ENCODE peak calls at places on chromosomes 13 and 19, in ten cellular contexts. V is HCT116, Q is fibroblast of lung, A is H1, N is keratinocyte, X is neural progenitor cell, H is mammary epithelial cell, G is K562, Y is hepatocyte, T is astrocyte. Z is an unnamed sample.

GRCh38 chr19:12668937-12669271 is 2.3 kb downstream of the WDR83 start:
- DNase-seq in V (no peak), Q (peak), A (peak), N (peak), X (peak), H (peak), G (peak), Y (peak), T (peak), Z (no peak)

GRCh38 chr13:76619631-76620030 is 266.6 kb downstream of the KCTD12 start:
- DNase-seq in V (no peak), Q (no peak), A (no peak), N (no peak), X (no peak), H (no peak), G (no peak), Y (no peak), T (no peak), Z (no peak)

GRCh38 chr19:42108527-42109389 is 23.5 kb downstream of the POU2F2 start:
- DNase-seq in V (peak), Q (peak), A (peak), N (no peak), X (peak), H (peak), G (peak), Y (peak), T (peak), Z (peak)

GRCh38 chr13:79212064-79212619 is 193.9 kb downstream of the RBM26 start:
- DNase-seq in V (no peak), Q (no peak), A (no peak), N (no peak), X (no peak), H (no peak), G (no peak), Y (no peak), T (no peak), Z (no peak)

GRCh38 chr13:50549221-50549942 is 294.1 kb downstream of the DLEU7 start:
- DNase-seq in V (no peak), Q (no peak), A (no peak), N (no peak), X (no peak), H (no peak), G (no peak), Y (no peak), T (no peak), Z (no peak)

GRCh38 chr19:15684828-15685227 is 11.9 kb downstream of the CYP4F12 start:
- DNase-seq in V (no peak), Q (no peak), A (no peak), N (no peak), X (no peak), H (no peak), G (peak), Y (no peak), T (no peak), Z (no peak)

GRCh38 chr13:98822238-98822606 is 69.8 kb upstream of the SLC15A1 start:
- DNase-seq in V (no peak), Q (peak), A (no peak), N (no peak), X (no peak), H (no peak), G (no peak), Y (no peak), T (peak), Z (no peak)

GRCh38 chr19:4594199-4594598 is 34.7 kb upstream of the SEMA6B start:
- DNase-seq in V (no peak), Q (no peak), A (no peak), N (no peak), X (no peak), H (no peak), G (no peak), Y (no peak), T (no peak), Z (no peak)

GRCh38 chr19:8302357-8302691 is 5.8 kb downstream of the CD320 start:
- DNase-seq in V (no peak), Q (no peak), A (no peak), N (no peak), X (no peak), H (no peak), G (no peak), Y (no peak), T (no peak), Z (no peak)

GRCh38 chr13:29136341-29136740 is 316.2 kb downstream of the MTUS2 start:
- DNase-seq in V (no peak), Q (no peak), A (no peak), N (no peak), X (no peak), H (no peak), G (no peak), Y (peak), T (no peak), Z (no peak)

GRCh38 chr13:43846496-43846895 is 33.0 kb downstream of the CCDC122 start:
- DNase-seq in V (no peak), Q (peak), A (no peak), N (no peak), X (no peak), H (no peak), G (no peak), Y (no peak), T (peak), Z (no peak)

GRCh38 chr13:110836600-110836903 is 78.3 kb downstream of the ANKRD10 start:
- DNase-seq in V (no peak), Q (no peak), A (no peak), N (no peak), X (no peak), H (no peak), G (no peak), Y (no peak), T (no peak), Z (no peak)

GRCh38 chr19:35776102-35776788 is 881 bp downstream of the ARHGAP33 start:
- DNase-seq in V (no peak), Q (no peak), A (no peak), N (no peak), X (peak), H (no peak), G (no peak), Y (no peak), T (no peak), Z (no peak)

GRCh38 chr19:43752287-43752875 is 2.4 kb downstream of the SMG9 start:
- DNase-seq in V (no peak), Q (no peak), A (no peak), N (no peak), X (no peak), H (no peak), G (no peak), Y (no peak), T (no peak), Z (no peak)

GRCh38 chr13:54945978-54946377 is 1917.4 kb downstream of the OLFM4 start:
- DNase-seq in V (no peak), Q (no peak), A (no peak), N (no peak), X (peak), H (no peak), G (no peak), Y (no peak), T (no peak), Z (no peak)

GRCh38 chr19:664913-665443 is 2.0 kb upstream of the RNF126 start:
- DNase-seq in V (peak), Q (peak), A (peak), N (no peak), X (peak), H (peak), G (peak), Y (peak), T (peak), Z (peak)

GRCh38 chr13:33110713-33111413 is 94.6 kb downstream of the KL start:
- DNase-seq in V (no peak), Q (peak), A (no peak), N (no peak), X (no peak), H (no peak), G (no peak), Y (no peak), T (peak), Z (peak)
- H3K4me3 ChIP-seq in V (no peak), Q (no peak), A (no peak), N (no peak), X (no peak), H (no peak), G (no peak), Y (no peak), T (no peak), Z (no peak)

GRCh38 chr19:37977992-37978391 is 71.0 kb downstream of the SIPA1L3 start:
- DNase-seq in V (no peak), Q (peak), A (no peak), N (no peak), X (peak), H (peak), G (no peak), Y (no peak), T (peak), Z (peak)

GRCh38 chr19:37981785-37982475 is 74.9 kb downstream of the SIPA1L3 start:
- DNase-seq in V (no peak), Q (peak), A (no peak), N (no peak), X (no peak), H (peak), G (no peak), Y (peak), T (peak), Z (no peak)

GRCh38 chr19:37982655-37983054 is 75.6 kb downstream of the SIPA1L3 start:
- DNase-seq in V (no peak), Q (no peak), A (no peak), N (no peak), X (no peak), H (no peak), G (no peak), Y (no peak), T (no peak), Z (no peak)

GRCh38 chr19:37979547-37980082 is 72.6 kb downstream of the SIPA1L3 start:
- DNase-seq in V (no peak), Q (peak), A (no peak), N (no peak), X (no peak), H (peak), G (no peak), Y (peak), T (peak), Z (no peak)

GRCh38 chr19:37980419-37980975 is 73.5 kb downstream of the SIPA1L3 start:
- DNase-seq in V (no peak), Q (peak), A (no peak), N (no peak), X (no peak), H (no peak), G (no peak), Y (no peak), T (peak), Z (no peak)
- TF ChIP-seq EZH2 in V (no peak), Q (no peak), A (no peak), N (no peak), X (no peak), H (no peak), G (no peak), Y (no peak), T (no peak), Z (no peak)

GRCh38 chr19:30691767-30692516 is 319.8 kb downstream of the ZNF536 start:
- DNase-seq in V (no peak), Q (no peak), A (no peak), N (no peak), X (no peak), H (no peak), G (no peak), Y (no peak), T (no peak), Z (no peak)

GRCh38 chr19:30695171-30695875 is 323.1 kb downstream of the ZNF536 start:
- DNase-seq in V (no peak), Q (no peak), A (peak), N (no peak), X (peak), H (no peak), G (no peak), Y (no peak), T (no peak), Z (no peak)

GRCh38 chr19:30694156-30694555 is 322.0 kb downstream of the ZNF536 start:
- DNase-seq in V (no peak), Q (no peak), A (no peak), N (no peak), X (no peak), H (no peak), G (no peak), Y (no peak), T (no peak), Z (no peak)

GRCh38 chr19:30692517-30692870 is 320.3 kb downstream of the ZNF536 start:
- DNase-seq in V (no peak), Q (no peak), A (no peak), N (no peak), X (peak), H (no peak), G (no peak), Y (no peak), T (no peak), Z (no peak)

DNA sequence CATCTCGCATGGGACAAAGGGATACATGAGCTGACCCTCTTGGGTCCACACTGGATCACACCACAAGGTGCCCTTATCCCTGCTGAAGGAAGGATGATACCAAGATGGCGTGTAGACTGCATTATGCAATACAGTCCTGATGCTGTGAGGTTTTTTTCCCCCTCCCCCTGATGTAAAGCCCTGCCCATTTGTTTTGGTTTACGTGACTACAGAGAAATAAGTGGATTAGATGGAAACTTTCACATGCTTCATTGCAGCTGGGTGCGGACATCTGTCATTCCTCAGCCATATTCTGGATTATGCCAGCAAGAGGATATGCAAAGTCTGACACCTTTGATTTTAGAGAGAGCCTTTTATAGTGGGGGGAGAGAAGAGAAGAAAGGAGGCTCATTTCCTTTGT is 321.0 kb downstream of the ZNF536 start:
- DNase-seq in V (no peak), Q (no peak), A (no peak), N (no peak), X (no peak), H (no peak), G (no peak), Y (no peak), T (no peak), Z (no peak)
- H3K4me3 ChIP-seq in V (no peak), Q (no peak), A (no peak), N (no peak), X (no peak), H (no peak), G (no peak), Y (no peak), T (no peak), Z (no peak)

DNA sequence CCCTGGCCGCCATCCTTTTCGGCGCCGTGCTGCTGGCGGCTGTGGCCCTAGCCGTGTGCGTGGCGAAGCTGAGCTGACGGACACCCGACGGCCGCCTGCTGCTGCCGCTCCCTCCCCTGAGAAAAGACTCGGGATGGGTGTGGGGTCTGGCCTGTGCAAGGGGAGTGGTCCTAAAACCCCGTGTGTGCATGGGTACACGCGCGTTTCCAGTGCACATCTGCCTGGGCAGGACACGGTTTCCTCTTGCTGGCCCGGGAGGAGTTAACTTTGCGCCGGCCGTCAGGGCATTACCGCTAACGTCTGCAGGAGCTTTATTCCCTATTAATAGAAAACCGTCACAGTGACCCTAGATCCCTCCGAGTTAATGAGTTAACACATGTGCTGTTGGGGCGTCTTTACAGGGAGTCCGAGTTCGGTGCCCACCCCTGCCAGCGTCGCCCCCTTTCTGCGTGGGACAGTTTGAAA is 1.3 kb downstream of the RGS9BP start:
- DNase-seq in V (no peak), Q (no peak), A (no peak), N (no peak), X (peak), H (no peak), G (no peak), Y (no peak), T (no peak), Z (no peak)
- TF ChIP-seq EZH2 in V (no peak), Q (no peak), A (no peak), N (no peak), X (peak), H (peak), G (no peak), Y (no peak), T (peak), Z (peak)

GRCh38 chr19:38252935-38253691 is 3.1 kb downstream of the PPP1R14A start:
- DNase-seq in V (no peak), Q (no peak), A (no peak), N (no peak), X (peak), H (no peak), G (no peak), Y (peak), T (no peak), Z (no peak)
- H3K4me3 ChIP-seq in V (no peak), Q (peak), A (no peak), N (no peak), X (no peak), H (no peak), G (no peak), Y (no peak), T (no peak), Z (no peak)

DNA sequence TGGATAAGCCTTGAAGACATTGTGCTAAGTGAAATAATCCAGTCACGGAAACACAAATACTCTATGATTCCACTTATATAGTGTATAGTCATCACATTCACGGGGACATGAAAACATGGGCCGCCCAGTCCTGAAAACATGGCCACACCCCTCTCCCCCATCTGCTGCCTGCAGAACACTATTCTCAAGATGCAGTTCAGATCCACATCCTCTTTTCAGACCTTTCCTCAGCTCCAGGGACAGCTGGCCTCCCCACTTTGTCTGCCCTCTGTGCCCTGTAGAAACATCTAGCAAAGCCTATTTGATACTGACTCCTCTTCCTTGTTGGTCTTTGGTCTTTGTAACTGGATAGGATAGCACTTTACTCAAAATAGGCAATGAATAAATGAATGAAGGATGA is 8.3 kb downstream of the RFX2 start:
- DNase-seq in V (no peak), Q (no peak), A (no peak), N (no peak), X (no peak), H (no peak), G (no peak), Y (no peak), T (no peak), Z (peak)
- TF ChIP-seq EZH2 in V (no peak), Q (no peak), A (no peak), N (no peak), X (no peak), H (no peak), G (no peak), Y (no peak), T (no peak), Z (no peak)

DNA sequence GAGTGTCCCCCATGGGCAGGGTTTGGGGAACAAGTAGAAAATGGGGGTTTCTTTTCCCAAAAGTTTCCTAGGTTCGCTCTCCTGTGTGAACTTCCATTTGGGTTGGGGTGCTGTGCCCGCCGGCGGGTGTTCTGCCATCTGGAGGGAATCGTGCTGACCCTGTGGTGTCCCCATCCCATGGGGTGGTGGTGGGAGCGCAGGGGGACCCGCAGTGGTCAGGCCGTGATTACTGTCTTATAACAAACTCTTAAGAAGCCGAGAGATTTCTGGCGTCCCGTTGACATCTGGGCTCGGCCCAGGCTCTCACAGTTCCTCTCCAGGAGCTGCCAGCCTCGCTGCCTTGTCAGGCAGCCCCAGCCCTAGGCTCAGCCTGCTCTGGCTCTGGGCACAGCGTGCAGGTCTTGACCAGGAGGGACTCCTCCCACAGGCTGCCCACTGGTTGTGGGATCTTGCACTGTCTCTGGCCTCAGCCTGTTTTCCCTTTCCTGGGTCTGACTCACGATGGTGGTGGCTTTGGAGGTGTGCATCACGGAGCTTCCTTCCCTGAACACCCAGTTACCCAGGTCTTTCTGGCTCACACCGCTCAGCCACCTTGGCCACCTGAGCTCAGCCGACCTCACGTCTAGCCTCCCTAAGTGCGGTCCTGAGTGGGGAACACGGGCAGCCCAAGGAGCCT is 34.5 kb downstream of the PLEKHJ1 start:
- DNase-seq in V (no peak), Q (no peak), A (no peak), N (peak), X (no peak), H (peak), G (no peak), Y (no peak), T (no peak), Z (no peak)
- H3K4me3 ChIP-seq in V (no peak), Q (no peak), A (no peak), N (no peak), X (no peak), H (no peak), G (no peak), Y (no peak), T (no peak), Z (no peak)